ENCODE peak calls at places on chromosomes 5 and 9, in four cellular contexts. H, V, E and N are unnamed samples.

GRCh38 chr9:16290169-16290568 is 580.3 kb downstream of the BNC2 start:
- DNase-seq in H (no peak), V (no peak), E (no peak), N (no peak)

GRCh38 chr5:16437974-16438373 is 27.6 kb downstream of the ZNF622 start:
- DNase-seq in H (no peak), V (no peak), E (no peak), N (no peak)

GRCh38 chr5:88702328-88702727 is 180.7 kb downstream of the MEF2C start:
- DNase-seq in H (no peak), V (no peak), E (no peak), N (no peak)

GRCh38 chr5:35159370-35159742 is 70.9 kb downstream of the PRLR start:
- DNase-seq in H (no peak), V (no peak), E (no peak), N (no peak)

GRCh38 chr9:18684608-18685317 is 210.8 kb downstream of the ADAMTSL1 start:
- DNase-seq in H (no peak), V (no peak), E (no peak), N (no peak)

GRCh38 chr9:86239053-86239770 is 20.2 kb downstream of the C9orf153 start:
- DNase-seq in H (no peak), V (no peak), E (no peak), N (no peak)

GRCh38 chr5:1668141-1668721 is 131.4 kb downstream of the MRPL36 start:
- DNase-seq in H (no peak), V (no peak), E (no peak), N (no peak)

GRCh38 chr9:129763235-129763917 is 10.5 kb upstream of the PTGES start:
- DNase-seq in H (no peak), V (no peak), E (no peak), N (no peak)

GRCh38 chr5:96714951-96715451 is 52.8 kb downstream of the CAST start:
- DNase-seq in H (no peak), V (no peak), E (peak; percentile 35), N (no peak)

GRCh38 chr5:134968055-134968454 is 348 bp downstream of the CATSPER3 start:
- DNase-seq in H (no peak), V (no peak), E (no peak), N (no peak)

GRCh38 chr5:83471405-83472212 is at the start of gene VCAN:
- DNase-seq in H (no peak), V (no peak), E (no peak), N (peak; percentile 84)

GRCh38 chr9:84337252-84337651 is 3.3 kb downstream of the SLC28A3 start:
- DNase-seq in H (no peak), V (no peak), E (no peak), N (no peak)

GRCh38 chr9:101387871-101388506 is 3.2 kb upstream of the BAAT start:
- DNase-seq in H (peak; percentile 48), V (peak; percentile 12), E (no peak), N (no peak)

GRCh38 chr9:84710701-84711397 is 41.3 kb downstream of the NTRK2 start:
- DNase-seq in H (no peak), V (no peak), E (no peak), N (no peak)

GRCh38 chr9:127751269-127752054 is 16.4 kb upstream of the TOR2A start:
- DNase-seq in H (no peak), V (no peak), E (no peak), N (no peak)

GRCh38 chr9:2791246-2791645 is 52.6 kb downstream of the PUM3 start:
- DNase-seq in H (no peak), V (no peak), E (no peak), N (no peak)

GRCh38 chr9:95880011-95880690 is 4.7 kb downstream of the ERCC6L2 start:
- DNase-seq in H (no peak), V (no peak), E (no peak), N (no peak)

GRCh38 chr9:98523231-98523901 is 185.4 kb downstream of the GABBR2 start:
- DNase-seq in H (no peak), V (no peak), E (no peak), N (no peak)

GRCh38 chr9:90801507-90802289 is at the start of gene SYK:
- DNase-seq in H (peak; percentile 36), V (peak; percentile 72), E (no peak), N (peak; percentile 81)

GRCh38 chr5:109533847-109534272 is 124.1 kb upstream of the PJA2 start:
- DNase-seq in H (no peak), V (no peak), E (no peak), N (no peak)

GRCh38 chr5:10229306-10230048 is 20.2 kb downstream of the ATPSCKMT start:
- DNase-seq in H (no peak), V (no peak), E (no peak), N (no peak)

GRCh38 chr5:65163698-65164097 is 318.0 kb downstream of the ADAMTS6 start:
- DNase-seq in H (no peak), V (no peak), E (no peak), N (no peak)